ENCODE peak calls at places on chromosomes 4 and X, in five cellular contexts. U is GM03348; D is activated naive CD4-positive, alpha-beta T cell; K is LHCN-M2; O is substantia nigra. I is an unnamed sample.

GRCh38 chr4:146638801-146639351 is at the start of gene POU4F2:
- DNase-seq in U (peak), D (no peak), K (no peak), O (no peak), I (no peak)

GRCh38 chr4:1323635-1324442 is 23.2 kb upstream of the UVSSA start:
- DNase-seq in U (no peak), D (no peak), K (peak), O (no peak), I (no peak)

GRCh38 chrX:136589966-136590365 is 58.0 kb downstream of the VGLL1 start:
- DNase-seq in U (no peak), D (no peak), K (no peak), O (no peak), I (no peak)

GRCh38 chrX:152893631-152894610 is 3.9 kb upstream of the ZNF185 start:
- DNase-seq in U (no peak), D (no peak), K (no peak), O (no peak), I (no peak)

GRCh38 chr4:168841682-168842019 is 168.4 kb downstream of the CBR4 start:
- DNase-seq in U (no peak), D (no peak), K (no peak), O (no peak), I (no peak)

GRCh38 chr4:177484613-177485021 is 42.4 kb upstream of the AGA start:
- DNase-seq in U (peak), D (no peak), K (peak), O (no peak), I (no peak)

GRCh38 chr4:2741626-2742025 is 14.5 kb downstream of the TNIP2 start:
- DNase-seq in U (no peak), D (no peak), K (no peak), O (no peak), I (no peak)

GRCh38 chr4:66564901-66565648 is 894.8 kb upstream of the EPHA5 start:
- DNase-seq in U (peak), D (no peak), K (peak), O (no peak), I (peak)

GRCh38 chr4:163901305-163901704 is 406.8 kb downstream of the TMA16 start:
- DNase-seq in U (no peak), D (no peak), K (no peak), O (no peak), I (no peak)

GRCh38 chrX:133185938-133186337 is 32.2 kb downstream of the TFDP3 start:
- DNase-seq in U (no peak), D (no peak), K (no peak), O (no peak), I (no peak)

GRCh38 chrX:11137543-11138139 is 26.5 kb downstream of the HCCS start:
- DNase-seq in U (peak), D (no peak), K (peak), O (no peak), I (peak)

GRCh38 chrX:47170861-47171692 is 22.6 kb upstream of the UBA1 start:
- DNase-seq in U (no peak), D (no peak), K (no peak), O (no peak), I (no peak)